ENCODE peak calls at places on chromosomes 7 and 10, in seven cellular contexts. O is prostate gland, T is spleen, U is lung, Q is brain microvascular endothelial cell, H is ovary, F is DND-41. B is an unnamed sample.

GRCh38 chr7:155276800-155277375 is 20.8 kb upstream of the INSIG1 start:
- DNase-seq in O (no peak), T (no peak), U (no peak), Q (no peak), H (no peak), F (no peak), B (no peak)

GRCh38 chr7:136555933-136556332 is 312.5 kb upstream of the CHRM2 start:
- DNase-seq in O (no peak), T (no peak), U (no peak), Q (no peak), H (no peak), F (no peak), B (no peak)

GRCh38 chr7:40822861-40823260 is 688.1 kb downstream of the SUGCT start:
- DNase-seq in O (no peak), T (no peak), U (no peak), Q (no peak), H (no peak), F (no peak), B (no peak)

GRCh38 chr10:56139405-56139804 is 221.7 kb downstream of the ZWINT start:
- DNase-seq in O (no peak), T (no peak), U (no peak), Q (no peak), H (no peak), F (no peak), B (no peak)

GRCh38 chr7:54885285-54885684 is 126.3 kb upstream of the SEC61G start:
- DNase-seq in O (no peak), T (no peak), U (no peak), Q (no peak), H (no peak), F (no peak), B (no peak)

GRCh38 chr10:46538155-46538554 is 18.3 kb downstream of the GPRIN2 start:
- DNase-seq in O (no peak), T (no peak), U (no peak), Q (no peak), H (no peak), F (no peak), B (no peak)

GRCh38 chr7:132191418-132191817 is 384.9 kb downstream of the PLXNA4 start:
- DNase-seq in O (peak), T (peak), U (no peak), Q (no peak), H (no peak), F (no peak), B (no peak)

GRCh38 chr7:108147031-108147563 is 16.9 kb upstream of the LAMB4 start:
- DNase-seq in O (no peak), T (no peak), U (no peak), Q (no peak), H (peak), F (no peak), B (no peak)

GRCh38 chr7:107236857-107237256 is 68.1 kb downstream of the HBP1 start:
- DNase-seq in O (no peak), T (no peak), U (no peak), Q (no peak), H (no peak), F (no peak), B (no peak)

GRCh38 chr10:99975106-99975829 is 34.5 kb downstream of the DNMBP start:
- DNase-seq in O (no peak), T (no peak), U (no peak), Q (no peak), H (no peak), F (no peak), B (no peak)

GRCh38 chr7:37247881-37248280 is 200.8 kb downstream of the ELMO1 start:
- DNase-seq in O (no peak), T (no peak), U (no peak), Q (peak), H (peak), F (no peak), B (no peak)

GRCh38 chr7:28774529-28775057 is 183.5 kb downstream of the TRIL start:
- DNase-seq in O (no peak), T (no peak), U (no peak), Q (no peak), H (no peak), F (no peak), B (no peak)

GRCh38 chr7:46352335-46352954 is 431.4 kb upstream of the IGFBP3 start:
- DNase-seq in O (peak), T (no peak), U (no peak), Q (peak), H (no peak), F (peak), B (peak)

GRCh38 chr10:3126741-3127342 is 45.7 kb downstream of the PITRM1 start:
- DNase-seq in O (no peak), T (no peak), U (no peak), Q (no peak), H (no peak), F (no peak), B (peak)

GRCh38 chr7:4190021-4190981 is 491.8 kb upstream of the FOXK1 start:
- DNase-seq in O (no peak), T (no peak), U (no peak), Q (no peak), H (no peak), F (no peak), B (no peak)

GRCh38 chr7:83410989-83411591 is 237.8 kb downstream of the SEMA3E start:
- DNase-seq in O (peak), T (no peak), U (no peak), Q (peak), H (no peak), F (no peak), B (no peak)

GRCh38 chr7:47576031-47576908 is 5.6 kb downstream of the TNS3 start:
- DNase-seq in O (peak), T (no peak), U (peak), Q (no peak), H (peak), F (no peak), B (peak)

GRCh38 chr7:145868935-145869334 is 247.7 kb upstream of the CNTNAP2 start:
- DNase-seq in O (no peak), T (no peak), U (no peak), Q (no peak), H (no peak), F (no peak), B (no peak)

GRCh38 chr10:43214956-43215561 is 51.8 kb downstream of the RASGEF1A start:
- DNase-seq in O (no peak), T (peak), U (no peak), Q (no peak), H (no peak), F (no peak), B (no peak)

GRCh38 chr10:86044029-86044428 is 322.6 kb downstream of the GRID1 start:
- DNase-seq in O (no peak), T (no peak), U (no peak), Q (no peak), H (no peak), F (no peak), B (no peak)

GRCh38 chr10:86038371-86038770 is 328.2 kb downstream of the GRID1 start:
- DNase-seq in O (no peak), T (no peak), U (no peak), Q (no peak), H (no peak), F (no peak), B (no peak)

GRCh38 chr10:86042161-86042560 is 324.4 kb downstream of the GRID1 start:
- DNase-seq in O (no peak), T (no peak), U (no peak), Q (no peak), H (no peak), F (no peak), B (no peak)

GRCh38 chr10:86043236-86043635 is 323.4 kb downstream of the GRID1 start:
- DNase-seq in O (no peak), T (no peak), U (no peak), Q (no peak), H (no peak), F (no peak), B (no peak)

DNA sequence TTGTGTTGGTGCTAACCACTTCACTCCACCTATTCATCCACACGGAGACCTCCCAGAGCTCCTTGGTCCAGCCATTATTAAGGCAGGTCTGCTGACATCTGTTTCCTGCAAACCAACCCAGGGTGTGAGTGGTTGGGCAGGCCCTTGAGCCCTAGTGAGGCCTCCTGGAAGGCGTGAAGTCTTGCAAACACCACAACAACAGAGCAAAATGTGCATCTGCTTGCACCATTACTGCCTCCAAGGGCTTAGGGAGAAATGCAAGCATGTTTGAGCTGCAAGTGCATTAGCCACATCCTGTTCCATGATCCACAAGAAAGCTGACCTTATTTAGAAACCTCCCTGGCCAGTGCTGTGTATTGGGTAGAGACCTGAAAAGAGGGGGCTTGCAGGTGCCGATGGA is 325.5 kb downstream of the GRID1 start:
- DNase-seq in O (no peak), T (no peak), U (no peak), Q (no peak), H (no peak), F (peak), B (no peak)
- H3K4me3 ChIP-seq in O (no peak), T (no peak), U (no peak), Q (no peak), H (no peak), F (no peak), B (no peak)

GRCh38 chr10:29471483-29471859 is 163.3 kb downstream of the SVIL start:
- DNase-seq in O (no peak), T (no peak), U (no peak), Q (peak), H (no peak), F (no peak), B (no peak)

GRCh38 chr10:29470355-29470705 is 164.4 kb downstream of the SVIL start:
- DNase-seq in O (no peak), T (no peak), U (no peak), Q (no peak), H (peak), F (peak), B (no peak)

GRCh38 chr10:29469481-29470354 is 165.1 kb downstream of the SVIL start:
- DNase-seq in O (no peak), T (no peak), U (no peak), Q (no peak), H (peak), F (no peak), B (no peak)

GRCh38 chr10:29472268-29473086 is 162.3 kb downstream of the SVIL start:
- DNase-seq in O (no peak), T (no peak), U (no peak), Q (no peak), H (no peak), F (no peak), B (no peak)

GRCh38 chr10:29470843-29471482 is 163.8 kb downstream of the SVIL start:
- DNase-seq in O (no peak), T (no peak), U (no peak), Q (peak), H (no peak), F (no peak), B (no peak)
- H3K27ac ChIP-seq in O (no peak), T (no peak), U (no peak), Q (peak), H (peak), F (no peak), B (no peak)

GRCh38 chr10:19466709-19467108 is 349.5 kb upstream of the PLXDC2 start:
- DNase-seq in O (no peak), T (no peak), U (no peak), Q (no peak), H (no peak), F (no peak), B (no peak)
- H3K4me3 ChIP-seq in O (no peak), T (no peak), U (no peak), Q (no peak), H (no peak), F (no peak), B (no peak)

GRCh38 chr10:74036474-74036873 is 38.6 kb downstream of the VCL start:
- DNase-seq in O (no peak), T (no peak), U (no peak), Q (no peak), H (no peak), F (no peak), B (no peak)

GRCh38 chr10:74032900-74033655 is 35.2 kb downstream of the VCL start:
- DNase-seq in O (no peak), T (no peak), U (no peak), Q (no peak), H (no peak), F (no peak), B (no peak)

GRCh38 chr10:74034301-74034700 is 36.4 kb downstream of the VCL start:
- DNase-seq in O (no peak), T (no peak), U (no peak), Q (no peak), H (no peak), F (no peak), B (no peak)

GRCh38 chr10:74035324-74035723 is 37.4 kb downstream of the VCL start:
- DNase-seq in O (no peak), T (no peak), U (no peak), Q (no peak), H (no peak), F (no peak), B (no peak)

GRCh38 chr10:74033724-74034123 is 35.8 kb downstream of the VCL start:
- DNase-seq in O (no peak), T (no peak), U (no peak), Q (no peak), H (no peak), F (no peak), B (no peak)
- H3K27ac ChIP-seq in O (no peak), T (no peak), U (no peak), Q (no peak), H (no peak), F (no peak), B (no peak)

GRCh38 chr7:101717986-101718746 is 89.1 kb upstream of the MYL10 start:
- DNase-seq in O (no peak), T (no peak), U (peak), Q (peak), H (no peak), F (no peak), B (peak)
- H3K4me3 ChIP-seq in O (no peak), T (no peak), U (no peak), Q (no peak), H (no peak), F (no peak), B (no peak)

GRCh38 chr7:150374472-150374871 is 4.7 kb upstream of the ZNF775 start:
- DNase-seq in O (no peak), T (no peak), U (no peak), Q (no peak), H (peak), F (peak), B (no peak)
- H3K27ac ChIP-seq in O (no peak), T (no peak), U (no peak), Q (no peak), H (no peak), F (peak), B (no peak)

GRCh38 chr7:31052504-31052840 is 364 bp downstream of the ADCYAP1R1 start:
- DNase-seq in O (no peak), T (no peak), U (no peak), Q (no peak), H (no peak), F (no peak), B (no peak)
- H3K4me3 ChIP-seq in O (peak), T (peak), U (peak), Q (no peak), H (peak), F (no peak), B (peak)

B was measured in heart right ventricle.